ENCODE peak calls at places on chromosomes 6 and 20, in ten cellular contexts. F is A549, R is breast epithelium, V is heart left ventricle, L is HCT116, H is testis, Y is HepG2, I is ovary, T is uterus, P is transverse colon. W is an unnamed sample.

GRCh38 chr6:112690497-112691202 is 343.5 kb downstream of the RFPL4B start:
- DNase-seq in F (no peak), Y (no peak), I (no peak), R (no peak), L (no peak), P (no peak), T (no peak), V (no peak), H (no peak), W (no peak)

GRCh38 chr6:45421700-45422540 is 44.2 kb upstream of the SUPT3H start:
- DNase-seq in R (no peak), Y (peak; percentile 16), L (no peak), P (peak; percentile 66), T (peak; percentile 47), F (peak; percentile 11), H (peak; percentile 45), I (peak; percentile 60), V (peak; percentile 55), W (peak; percentile 38)

GRCh38 chr20:58651548-58651822 is 402 bp downstream of the STX16 start:
- DNase-seq in R (no peak), I (no peak), Y (peak; percentile 36), H (no peak), F (no peak), P (no peak), V (no peak), L (no peak), T (no peak), W (no peak)

GRCh38 chr6:139841794-139842215 is 467.4 kb upstream of the CITED2 start:
- DNase-seq in H (no peak), P (no peak), F (no peak), R (no peak), V (no peak), I (no peak), Y (no peak), L (no peak), T (no peak), W (no peak)

GRCh38 chr20:64001607-64002011 is 20.7 kb downstream of the PRPF6 start:
- DNase-seq in T (no peak), H (no peak), R (no peak), Y (no peak), F (no peak), P (no peak), I (no peak), L (no peak), V (no peak), W (no peak)

GRCh38 chr6:158591134-158591809 is 31.4 kb downstream of the TMEM181 start:
- DNase-seq in F (no peak), P (no peak), I (no peak), R (no peak), H (no peak), T (no peak), L (no peak), V (no peak), Y (no peak), W (no peak)

GRCh38 chr20:10965936-10966470 is 292.2 kb upstream of the JAG1 start:
- DNase-seq in R (no peak), I (no peak), T (no peak), H (no peak), Y (no peak), F (no peak), V (no peak), L (no peak), P (peak; percentile 34), W (no peak)

GRCh38 chr20:6533828-6534388 is 233.6 kb upstream of the BMP2 start:
- DNase-seq in P (no peak), Y (no peak), L (no peak), F (no peak), V (no peak), T (no peak), I (no peak), R (no peak), H (no peak), W (no peak)

GRCh38 chr6:123415844-123416468 is 220.8 kb downstream of the TRDN start:
- DNase-seq in F (peak; percentile 0), L (peak; percentile 50), P (peak; percentile 13), Y (peak; percentile 56), I (no peak), H (peak; percentile 89), R (peak; percentile 36), V (peak; percentile 19), T (peak; percentile 15), W (peak; percentile 64)

GRCh38 chr6:87174078-87174579 is 18.8 kb downstream of the ZNF292 start:
- DNase-seq in F (no peak), T (no peak), V (peak; percentile 12), P (no peak), R (peak; percentile 50), H (no peak), I (no peak), Y (no peak), L (no peak), W (peak; percentile 24)

GRCh38 chr20:56715902-56716519 is 86.9 kb downstream of the TFAP2C start:
- DNase-seq in I (no peak), R (no peak), Y (no peak), V (no peak), F (no peak), H (no peak), T (no peak), P (no peak), L (no peak), W (no peak)

GRCh38 chr6:16723833-16724232 is 37.4 kb downstream of the ATXN1 start:
- DNase-seq in Y (peak; percentile 71), H (no peak), I (no peak), F (no peak), L (peak; percentile 84), R (no peak), P (no peak), T (no peak), V (no peak), W (no peak)

GRCh38 chr20:63102720-63103375 is 96.1 kb upstream of the BHLHE23 start:
- DNase-seq in T (peak; percentile 41), F (peak; percentile 70), Y (no peak), I (no peak), R (no peak), H (peak; percentile 37), L (no peak), V (no peak), P (peak; percentile 44), W (peak; percentile 12)

GRCh38 chr20:22729180-22729579 is 144.8 kb upstream of the FOXA2 start:
- DNase-seq in H (no peak), F (no peak), R (no peak), L (no peak), I (no peak), Y (no peak), V (no peak), P (no peak), T (no peak), W (no peak)

GRCh38 chr6:13485923-13486557 is 1.4 kb downstream of the GFOD1 start:
- DNase-seq in T (peak; percentile 22), H (peak; percentile 26), R (no peak), P (peak; percentile 33), I (peak; percentile 23), L (no peak), Y (peak; percentile 43), V (peak; percentile 40), F (peak; percentile 42), W (peak; percentile 28)
- TF ChIP-seq POLR2A in T (no peak), H (no peak), R (no peak), P (no peak), I (no peak), L (no peak), Y (no peak), V (no peak), F (peak; percentile 16), W (no peak)

GRCh38 chr6:15436451-15436850 is 190.6 kb downstream of the JARID2 start:
- DNase-seq in R (no peak), F (no peak), I (no peak), T (no peak), L (no peak), P (no peak), Y (no peak), H (no peak), V (no peak), W (no peak)
- H3K4me1 ChIP-seq in R (peaks cover 9% of the 10 kb centered on the region), F (peaks cover 18% of the 10 kb centered on the region), I (peaks cover 5% of the 10 kb centered on the region), T (no peaks in the 10 kb centered on the region), L (no peaks in the 10 kb centered on the region), P (peaks cover 47% of the 10 kb centered on the region), Y (peaks cover 31% of the 10 kb centered on the region), H (peaks cover 25% of the 10 kb centered on the region), V (peaks cover 66% of the 10 kb centered on the region), W (peaks cover 37% of the 10 kb centered on the region)

GRCh38 chr6:80210618-80211017 is 104.1 kb downstream of the BCKDHB start:
- DNase-seq in R (no peak), P (peak; percentile 14), T (peak; percentile 40), I (no peak), F (no peak), Y (no peak), L (no peak), H (peak; percentile 25), V (peak; percentile 36), W (no peak)

GRCh38 chr6:80205404-80205803 is 98.9 kb downstream of the BCKDHB start:
- DNase-seq in H (no peak), R (no peak), Y (no peak), P (no peak), T (no peak), L (no peak), I (no peak), F (no peak), V (no peak), W (no peak)

GRCh38 chr6:80203283-80203682 is 96.8 kb downstream of the BCKDHB start:
- DNase-seq in L (no peak), V (no peak), R (no peak), F (no peak), P (no peak), I (no peak), H (no peak), T (no peak), Y (no peak), W (no peak)

GRCh38 chr6:80209434-80209833 is 103.0 kb downstream of the BCKDHB start:
- DNase-seq in L (no peak), T (no peak), F (no peak), R (no peak), P (no peak), V (no peak), Y (no peak), I (no peak), H (no peak), W (no peak)

DNA sequence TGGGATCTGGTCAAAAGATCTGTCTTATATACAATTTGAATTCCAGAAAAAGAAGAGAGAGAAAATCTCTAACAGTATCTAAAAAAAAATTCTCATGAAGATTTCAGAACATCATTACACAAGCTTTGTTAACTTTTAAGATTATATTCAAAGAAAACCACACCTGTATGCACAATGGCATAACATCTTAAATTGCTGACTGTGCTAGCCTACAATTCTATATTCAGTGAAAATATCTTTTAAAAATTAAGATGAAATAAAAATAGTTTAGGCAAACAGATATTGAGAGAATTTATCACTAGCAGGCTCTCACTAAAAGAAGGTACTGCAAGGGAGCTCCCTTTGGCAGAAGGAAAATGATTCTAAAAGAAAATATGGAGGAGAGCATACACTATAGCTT is 100.3 kb downstream of the BCKDHB start:
- DNase-seq in F (no peak), L (no peak), P (no peak), T (no peak), I (no peak), V (no peak), Y (no peak), R (no peak), H (no peak), W (no peak)
- H3K4me3 ChIP-seq in F (no peak overlapping the region), L (no peak overlapping the region), P (no peak overlapping the region), T (no peak overlapping the region), I (no peak overlapping the region), V (no peak overlapping the region), Y (no peak overlapping the region), R (no peak overlapping the region), H (no peak overlapping the region), W (no peak overlapping the region)

DNA sequence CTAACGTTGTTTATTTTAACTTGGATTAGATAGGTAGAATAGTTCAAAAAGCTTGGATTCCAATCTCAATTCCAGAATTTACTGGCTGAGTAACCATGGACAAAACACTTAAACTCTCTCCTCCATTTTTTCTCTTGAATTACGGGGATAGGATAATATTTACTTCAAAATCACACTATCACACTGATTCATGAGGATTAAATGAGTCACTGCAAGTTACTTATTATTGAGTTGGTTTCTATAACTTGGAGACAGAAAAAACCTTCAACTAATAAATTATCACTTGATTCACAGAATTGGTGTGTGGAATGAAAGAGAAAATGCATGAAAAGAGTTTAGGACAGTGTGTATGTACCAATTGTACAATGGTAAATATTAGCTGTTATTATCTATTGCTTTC is 585.2 kb downstream of the PHF3 start:
- DNase-seq in L (no peak), T (no peak), R (no peak), H (no peak), P (no peak), V (no peak), Y (no peak), I (no peak), F (no peak), W (no peak)
- TF ChIP-seq POLR2A in L (no peak), T (no peak), R (no peak), H (no peak), P (no peak), V (no peak), Y (no peak), I (no peak), F (no peak), W (no peak)